ENCODE peak calls at places on chromosome 3, in five cellular contexts. H is neural progenitor cell, V is transverse colon, N is right lobe of liver, L is endothelial cell of umbilical vein. Y is an unnamed sample. For H3K4me1, the result is how much of the 10 kb centered on the place peaks cover.

GRCh38 chr3:14451844-14452533 is 49.6 kb downstream of the SLC6A6 start:
- DNase-seq in L (peak), V (peak), N (no peak), H (no peak), Y (no peak)

GRCh38 chr3:38645601-38646000 is 3.9 kb downstream of the SCN5A start:
- DNase-seq in H (no peak), N (peak), V (no peak), L (no peak), Y (peak)

GRCh38 chr3:196774845-196775422 is 35.3 kb downstream of the PAK2 start:
- DNase-seq in H (no peak), N (no peak), L (no peak), V (no peak), Y (no peak)

GRCh38 chr3:38226273-38226672 is 39.3 kb upstream of the SLC22A13 start:
- DNase-seq in V (no peak), N (no peak), H (no peak), L (peak), Y (no peak)

GRCh38 chr3:62942761-62943160 is 67.5 kb upstream of the CADPS start:
- DNase-seq in V (no peak), N (no peak), H (no peak), L (no peak), Y (no peak)

GRCh38 chr3:198079771-198080520 is 119.9 kb downstream of the LMLN start:
- DNase-seq in N (no peak), L (no peak), V (peak), H (peak), Y (no peak)

GRCh38 chr3:133213942-133214341 is 175.8 kb downstream of the TMEM108 start:
- DNase-seq in N (no peak), V (no peak), H (no peak), L (no peak), Y (no peak)

GRCh38 chr3:185827595-185828344 is 2.9 kb upstream of the IGF2BP2 start:
- DNase-seq in V (no peak), H (no peak), N (no peak), L (no peak), Y (no peak)

GRCh38 chr3:115819785-115820384 is 196.6 kb downstream of the GAP43 start:
- DNase-seq in H (peak), N (peak), V (peak), L (peak), Y (peak)

DNA sequence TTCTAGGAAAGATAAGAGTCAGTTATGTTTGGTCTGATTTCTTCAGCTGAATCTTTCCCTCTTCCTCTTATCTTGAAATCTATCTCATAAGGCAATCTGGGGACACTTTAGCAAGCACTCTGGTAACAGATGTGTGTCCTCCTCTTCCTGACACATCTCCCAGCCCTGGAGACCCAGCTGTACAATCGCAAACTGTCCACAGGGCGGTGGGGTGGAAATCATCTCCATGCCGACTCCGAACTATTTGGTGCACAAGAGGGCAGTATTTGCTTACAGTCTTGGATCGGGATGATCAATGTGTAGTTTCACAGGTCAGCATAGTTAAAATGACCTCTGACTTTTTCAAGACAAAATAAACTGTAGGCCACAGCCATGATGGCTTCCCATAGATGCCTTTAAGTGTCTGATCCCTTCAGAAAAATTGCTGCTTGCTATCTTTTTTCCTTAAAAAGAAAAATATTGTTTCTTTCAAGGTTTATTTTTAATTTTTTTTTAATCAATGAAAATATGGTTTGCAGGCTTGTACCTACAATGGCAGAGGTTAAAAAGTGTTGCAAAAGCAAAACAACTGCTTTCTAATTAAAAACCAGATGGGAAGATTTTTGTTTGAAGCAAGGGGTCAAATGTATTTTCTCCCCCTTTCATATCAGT is 17.7 kb downstream of the EEFSEC start:
- DNase-seq in N (peak), V (peak), L (peak), H (peak), Y (peak)
- TF ChIP-seq CTCF in N (peak), V (peak), L (peak), H (peak), Y (peak)

GRCh38 chr3:187136936-187137335 is 2.4 kb downstream of the RPL39L start:
- DNase-seq in V (no peak), H (no peak), L (no peak), N (no peak), Y (no peak)

GRCh38 chr3:187139126-187139894 is at the start of gene RPL39L:
- DNase-seq in V (peak), L (peak), N (peak), H (peak), Y (peak)

GRCh38 chr3:187136347-187136746 is 2.9 kb downstream of the RPL39L start:
- DNase-seq in V (no peak), N (no peak), L (no peak), H (no peak), Y (no peak)

GRCh38 chr3:187139895-187140253 is 578 bp upstream of the RPL39L start:
- DNase-seq in L (no peak), N (no peak), H (no peak), V (no peak), Y (no peak)
- H3K4me3 ChIP-seq in L (no peak), N (peak), H (peak), V (peak), Y (no peak)

GRCh38 chr3:30770387-30770786 is 124.1 kb downstream of the GADL1 start:
- DNase-seq in H (no peak), N (no peak), V (peak), L (peak), Y (peak)
- H3K4me1 ChIP-seq in H (under half), N (under half), V (under half), L (under half), Y (under half)

GRCh38 chr3:9786825-9787654 is 5.2 kb downstream of the TADA3 start:
- DNase-seq in N (no peak), L (no peak), H (no peak), V (no peak), Y (no peak)
- TF ChIP-seq CTCF in N (no peak), L (peak), H (peak), V (no peak), Y (peak)

GRCh38 chr3:57292159-57292894 is at the start of gene ASB14:
- DNase-seq in L (no peak), V (no peak), N (no peak), H (no peak), Y (no peak)
- H3K4me3 ChIP-seq in L (no peak), V (no peak), N (no peak), H (no peak), Y (no peak)

DNA sequence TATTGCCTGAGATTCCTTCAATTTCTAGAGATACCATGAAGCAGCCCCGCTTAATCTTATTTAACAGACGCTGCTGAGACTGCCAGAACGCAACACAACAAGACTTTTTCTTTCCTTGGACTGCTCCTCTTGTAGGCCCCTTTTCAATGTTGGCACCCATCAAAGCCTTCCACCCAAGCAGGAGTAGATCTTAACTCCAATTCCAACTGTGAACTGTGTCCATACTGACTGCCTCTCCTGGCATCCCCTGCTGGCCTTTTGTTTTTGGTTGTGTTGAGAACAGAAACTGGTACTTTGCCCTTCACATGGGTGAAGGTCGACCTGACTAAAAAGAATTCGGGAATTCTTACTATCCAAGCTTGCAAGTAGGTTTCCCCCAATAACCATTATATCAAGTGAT is 50.2 kb downstream of the TRIM71 start:
- DNase-seq in L (no peak), N (no peak), V (no peak), H (no peak), Y (no peak)
- H3K4me1 ChIP-seq in L (under half), N (under half), V (under half), H (half or more), Y (half or more)

GRCh38 chr3:52820741-52821140 is 9.7 kb downstream of the ITIH4 start:
- DNase-seq in N (no peak), V (no peak), L (peak), H (peak), Y (peak)
- TF ChIP-seq CTCF in N (peak), V (peak), L (peak), H (peak), Y (peak)